ENCODE peak calls at places on chromosome 14, in seven cellular contexts. X is RWPE2, G is ovary, M is colonic mucosa, Q is prostate gland, S is tibial artery, A is kidney. P is an unnamed sample.

GRCh38 chr14:22848391-22849164 is 12.2 kb downstream of the MMP14 start:
- DNase-seq in A (peak), M (peak), G (peak), S (peak), Q (no peak), X (peak), P (no peak)

GRCh38 chr14:24095196-24096068 is 1.3 kb downstream of the PCK2 start:
- DNase-seq in S (peak), A (peak), Q (no peak), G (no peak), X (no peak), M (peak), P (no peak)

GRCh38 chr14:71594828-71595227 is 337.4 kb upstream of the RGS6 start:
- DNase-seq in X (no peak), A (no peak), M (no peak), G (no peak), Q (no peak), S (no peak), P (no peak)

GRCh38 chr14:101072945-101073597 is 169.5 kb upstream of the RTL1 start:
- DNase-seq in A (peak), S (peak), X (peak), M (peak), G (peak), Q (peak), P (no peak)

GRCh38 chr14:34873591-34874385 is 1.4 kb downstream of the BAZ1A start:
- DNase-seq in M (peak), G (peak), X (peak), S (peak), Q (peak), A (peak), P (peak)

GRCh38 chr14:101887219-101887618 is 77.2 kb upstream of the DYNC1H1 start:
- DNase-seq in G (no peak), Q (no peak), X (no peak), M (no peak), A (no peak), S (no peak), P (no peak)

GRCh38 chr14:103558071-103558882 is 4.2 kb downstream of the BAG5 start:
- DNase-seq in A (peak), M (peak), S (no peak), G (no peak), Q (no peak), X (no peak), P (no peak)

GRCh38 chr14:52063107-52063506 is 5.8 kb downstream of the NID2 start:
- DNase-seq in Q (no peak), G (no peak), X (no peak), M (no peak), S (no peak), A (no peak), P (no peak)

GRCh38 chr14:42490536-42490935 is 883.9 kb downstream of the LRFN5 start:
- DNase-seq in M (no peak), A (no peak), X (no peak), Q (no peak), S (no peak), G (no peak), P (no peak)

GRCh38 chr14:104795781-104796681 is 483 bp upstream of the AKT1 start:
- DNase-seq in S (no peak), A (no peak), G (peak), Q (no peak), M (peak), X (no peak), P (peak)

GRCh38 chr14:54627718-54628345 is 60.9 kb downstream of the SAMD4A start:
- DNase-seq in Q (no peak), A (peak), M (peak), S (peak), X (no peak), G (peak), P (no peak)

GRCh38 chr14:103847954-103848719 is 762 bp upstream of the PPP1R13B start:
- DNase-seq in G (peak), Q (no peak), M (no peak), S (no peak), X (no peak), A (peak), P (no peak)

GRCh38 chr14:56065621-56066295 is 52.5 kb upstream of the PELI2 start:
- DNase-seq in A (no peak), Q (no peak), S (no peak), M (no peak), G (no peak), X (no peak), P (no peak)

GRCh38 chr14:21367582-21368144 is 16.2 kb downstream of the SUPT16H start:
- DNase-seq in S (no peak), M (no peak), A (no peak), Q (no peak), X (no peak), G (no peak), P (no peak)

GRCh38 chr14:52522033-52522432 is 30.3 kb downstream of the TXNDC16 start:
- DNase-seq in M (no peak), X (no peak), Q (no peak), A (no peak), G (no peak), S (no peak), P (no peak)

GRCh38 chr14:51410846-51411245 is 170.8 kb downstream of the TMX1 start:
- DNase-seq in A (no peak), X (no peak), M (no peak), Q (no peak), S (no peak), G (no peak), P (no peak)

GRCh38 chr14:34792593-34792992 is 78.2 kb upstream of the CFL2 start:
- DNase-seq in M (no peak), A (no peak), G (no peak), X (no peak), S (no peak), Q (no peak), P (no peak)

GRCh38 chr14:70177092-70177491 is 11.7 kb downstream of the SLC8A3 start:
- DNase-seq in M (no peak), A (no peak), G (no peak), X (no peak), S (no peak), Q (no peak), P (no peak)

GRCh38 chr14:85222344-85222743 is 307.6 kb upstream of the FLRT2 start:
- DNase-seq in G (no peak), X (no peak), S (no peak), M (no peak), Q (no peak), A (no peak), P (no peak)

DNA sequence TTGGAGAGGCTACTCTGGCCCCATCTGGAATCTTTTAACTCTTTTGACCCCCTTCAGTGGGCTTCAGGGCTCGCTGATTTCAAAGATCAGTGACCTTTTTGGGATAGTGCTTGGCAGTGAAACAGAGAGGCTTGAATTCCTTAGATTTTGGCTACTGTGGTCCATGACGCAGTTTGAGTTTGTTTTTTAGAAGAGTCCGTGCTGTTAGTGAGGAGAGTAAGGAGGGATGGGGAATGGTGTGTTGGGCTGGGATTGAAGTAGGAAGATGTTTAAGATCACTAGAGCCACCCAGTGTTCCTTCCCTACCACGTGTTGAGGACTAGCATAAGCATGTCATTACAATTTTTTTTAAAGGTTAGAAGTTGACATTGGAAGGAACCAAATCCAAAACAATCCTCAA is 16.4 kb downstream of the TMEM30B start:
- DNase-seq in M (no peak), X (no peak), G (no peak), A (no peak), S (no peak), Q (no peak), P (no peak)
- H3K27ac ChIP-seq in M (no peak), X (no peak), G (no peak), A (no peak), S (no peak), Q (no peak), P (no peak)

DNA sequence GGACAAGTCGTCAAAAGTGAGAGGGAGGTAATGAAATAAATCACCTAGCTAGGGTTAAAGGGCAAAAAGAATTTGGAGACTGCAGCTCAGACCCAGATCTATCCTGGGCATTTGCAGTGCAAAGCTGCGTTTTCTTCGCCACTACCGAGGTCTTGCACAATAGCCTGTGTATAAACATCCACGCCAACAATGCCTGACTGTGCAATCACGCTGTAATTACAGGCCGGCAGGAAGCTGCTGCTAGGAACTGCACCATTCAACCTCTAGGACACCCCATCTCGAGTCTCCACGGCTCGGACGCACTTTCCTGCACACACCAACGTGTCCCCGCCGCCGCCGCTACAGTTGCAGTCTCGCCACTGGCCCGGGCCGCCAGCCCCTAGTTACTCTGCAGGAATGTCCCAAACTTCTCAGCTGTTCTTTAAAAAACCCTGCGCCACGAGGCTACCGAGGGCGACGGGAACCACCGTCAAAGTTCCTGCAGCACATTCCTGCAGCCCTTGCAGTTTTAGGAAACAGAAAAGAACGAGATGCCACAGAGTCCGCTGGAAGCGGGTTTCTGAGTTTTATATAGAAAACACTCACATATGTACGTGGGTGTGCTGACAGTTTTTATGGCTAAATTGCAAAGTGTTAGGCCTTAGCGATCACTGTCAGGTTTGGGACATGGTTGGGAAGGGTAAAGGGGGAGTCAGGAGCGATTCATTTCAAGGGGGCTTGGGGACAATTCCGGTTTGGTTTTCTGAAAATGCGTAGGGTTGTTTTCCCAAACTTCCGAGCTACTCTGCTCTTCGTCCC is 65.6 kb upstream of the PTGR2 start:
- DNase-seq in A (peak), S (peak), M (peak), Q (peak), G (peak), X (peak), P (peak)
- TF ChIP-seq CTCF in A (peak), S (peak), M (peak), Q (peak), G (peak), X (peak), P (no peak)

GRCh38 chr14:40072175-40072574 is 639.9 kb upstream of the FBXO33 start:
- DNase-seq in G (no peak), A (no peak), Q (no peak), X (no peak), S (no peak), M (no peak), P (no peak)
- H3K27ac ChIP-seq in G (no peak), A (no peak), Q (no peak), X (no peak), S (no peak), M (no peak), P (no peak)

GRCh38 chr14:43983721-43984120 is 523.4 kb downstream of the FSCB start:
- DNase-seq in M (no peak), G (no peak), Q (no peak), X (no peak), S (no peak), A (no peak), P (no peak)

DNA sequence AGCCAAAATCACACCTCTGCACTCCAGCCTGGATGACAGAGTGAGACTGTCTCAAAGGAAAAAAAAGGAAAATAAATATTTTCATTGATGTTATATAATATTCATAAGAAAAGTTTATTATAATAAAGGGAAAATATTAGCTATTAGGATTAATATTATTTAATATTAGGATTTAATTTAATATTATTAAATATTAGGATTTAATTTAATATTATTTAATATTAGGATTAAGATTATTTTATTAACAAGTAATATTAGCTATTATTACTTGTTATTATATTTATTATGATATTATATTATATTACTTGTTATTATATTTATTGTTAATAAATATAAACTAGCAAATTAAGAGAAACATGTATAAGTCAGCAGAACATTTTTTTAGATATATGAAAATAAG is 518.1 kb downstream of the FSCB start:
- DNase-seq in M (no peak), X (no peak), A (no peak), S (no peak), Q (no peak), G (no peak), P (no peak)
- TF ChIP-seq CTCF in M (no peak), X (no peak), A (no peak), S (no peak), Q (no peak), G (no peak), P (no peak)

GRCh38 chr14:94559638-94560290 is 1.5 kb upstream of the SERPINA4 start:
- DNase-seq in A (no peak), G (no peak), M (no peak), Q (no peak), X (peak), S (no peak), P (no peak)

GRCh38 chr14:94560782-94561655 is at the start of gene SERPINA4:
- DNase-seq in S (no peak), M (no peak), G (no peak), X (peak), A (no peak), Q (no peak), P (no peak)

GRCh38 chr14:94561656-94562010 is 391 bp downstream of the SERPINA4 start:
- DNase-seq in M (no peak), A (no peak), S (no peak), X (peak), G (no peak), Q (no peak), P (no peak)

GRCh38 chr14:94558842-94559241 is 2.4 kb upstream of the SERPINA4 start:
- DNase-seq in A (no peak), M (no peak), X (peak), S (no peak), G (no peak), Q (no peak), P (no peak)

GRCh38 chr14:94560291-94560665 is 964 bp upstream of the SERPINA4 start:
- DNase-seq in M (no peak), G (no peak), A (no peak), X (peak), S (no peak), Q (no peak), P (no peak)
- H3K27ac ChIP-seq in M (no peak), G (no peak), A (no peak), X (no peak), S (no peak), Q (no peak), P (no peak)